ENCODE peak calls at places on chromosome 15, in five cellular contexts. U is astrocyte of the spinal cord, A is A549, B is hepatocyte, Y is fibroblast of lung. I is an unnamed sample.

GRCh38 chr15:77632760-77633133 is at the start of gene LINGO1:
- DNase-seq in B (peak), A (peak), U (no peak), Y (peak), I (no peak)

GRCh38 chr15:69782809-69783208 is 314.9 kb downstream of the TLE3 start:
- DNase-seq in U (no peak), B (peak), Y (no peak), A (no peak), I (no peak)

GRCh38 chr15:100728371-100729201 is 126.2 kb downstream of the ASB7 start:
- DNase-seq in U (no peak), A (no peak), B (no peak), Y (no peak), I (no peak)

GRCh38 chr15:75597667-75598341 is 18.7 kb upstream of the PTPN9 start:
- DNase-seq in U (no peak), A (peak), B (peak), Y (no peak), I (no peak)

GRCh38 chr15:89371145-89372044 is 36.8 kb upstream of the POLG start:
- DNase-seq in Y (no peak), A (no peak), U (no peak), B (no peak), I (no peak)

GRCh38 chr15:100111103-100112060 is 230.4 kb downstream of the ADAMTS17 start:
- DNase-seq in A (no peak), Y (peak), B (peak), U (peak), I (peak)

GRCh38 chr15:54365001-54365400 is 386.8 kb downstream of the UNC13C start:
- DNase-seq in Y (no peak), U (no peak), A (no peak), B (no peak), I (no peak)

GRCh38 chr15:55344206-55344605 is 25.2 kb downstream of the PIGB start:
- DNase-seq in A (no peak), B (no peak), U (no peak), Y (peak), I (no peak)

GRCh38 chr15:78937132-78937739 is 7.6 kb downstream of the CTSH start:
- DNase-seq in B (no peak), A (no peak), U (no peak), Y (no peak), I (no peak)

GRCh38 chr15:51879555-51879954 is 50.1 kb downstream of the TMOD3 start:
- DNase-seq in A (no peak), B (no peak), Y (peak), U (peak), I (no peak)

GRCh38 chr15:101698314-101698713 is 26.0 kb downstream of the TARS3 start:
- DNase-seq in B (no peak), Y (no peak), A (no peak), U (no peak), I (no peak)

GRCh38 chr15:89690276-89691218 is at the start of the genes PEX11A and WDR93:
- DNase-seq in A (peak), B (peak), U (peak), Y (peak), I (peak)

GRCh38 chr15:40863660-40864285 is 10.3 kb downstream of the RHOV start:
- DNase-seq in A (no peak), B (no peak), U (no peak), Y (no peak), I (no peak)

GRCh38 chr15:50066202-50066601 is 52.8 kb downstream of the ATP8B4 start:
- DNase-seq in U (peak), Y (peak), B (no peak), A (peak), I (peak)

GRCh38 chr15:41647269-41647668 is 12.9 kb upstream of the MGA start:
- DNase-seq in U (no peak), A (no peak), Y (no peak), B (peak), I (no peak)

GRCh38 chr15:74240897-74241614 is 4.9 kb downstream of the CCDC33 start:
- DNase-seq in A (no peak), Y (no peak), U (no peak), B (no peak), I (no peak)

GRCh38 chr15:74242296-74242929 is 6.3 kb downstream of the CCDC33 start:
- DNase-seq in B (peak), A (peak), Y (peak), U (peak), I (no peak)

GRCh38 chr15:74243431-74243830 is 7.3 kb downstream of the CCDC33 start:
- DNase-seq in Y (no peak), B (no peak), A (no peak), U (no peak), I (no peak)

GRCh38 chr15:74245342-74245931 is 9.3 kb downstream of the CCDC33 start:
- DNase-seq in B (peak), Y (no peak), A (no peak), U (no peak), I (no peak)

GRCh38 chr15:74244818-74245341 is 8.8 kb downstream of the CCDC33 start:
- DNase-seq in U (no peak), B (no peak), Y (no peak), A (no peak), I (no peak)
- H3K4me3 ChIP-seq in U (no peak), B (no peak), Y (no peak), A (no peak), I (no peak)

GRCh38 chr15:84783493-84784251 is 33.5 kb upstream of the ALPK3 start:
- DNase-seq in A (no peak), U (no peak), Y (no peak), B (no peak), I (no peak)
- TF ChIP-seq CTCF in A (no peak), U (no peak), Y (no peak), B (no peak), I (no peak)

GRCh38 chr15:95868450-95868849 is 462.1 kb upstream of the NR2F2 start:
- DNase-seq in B (no peak), U (no peak), A (no peak), Y (no peak), I (no peak)
- H3K4me3 ChIP-seq in B (no peak), U (no peak), A (no peak), Y (no peak), I (no peak)

DNA sequence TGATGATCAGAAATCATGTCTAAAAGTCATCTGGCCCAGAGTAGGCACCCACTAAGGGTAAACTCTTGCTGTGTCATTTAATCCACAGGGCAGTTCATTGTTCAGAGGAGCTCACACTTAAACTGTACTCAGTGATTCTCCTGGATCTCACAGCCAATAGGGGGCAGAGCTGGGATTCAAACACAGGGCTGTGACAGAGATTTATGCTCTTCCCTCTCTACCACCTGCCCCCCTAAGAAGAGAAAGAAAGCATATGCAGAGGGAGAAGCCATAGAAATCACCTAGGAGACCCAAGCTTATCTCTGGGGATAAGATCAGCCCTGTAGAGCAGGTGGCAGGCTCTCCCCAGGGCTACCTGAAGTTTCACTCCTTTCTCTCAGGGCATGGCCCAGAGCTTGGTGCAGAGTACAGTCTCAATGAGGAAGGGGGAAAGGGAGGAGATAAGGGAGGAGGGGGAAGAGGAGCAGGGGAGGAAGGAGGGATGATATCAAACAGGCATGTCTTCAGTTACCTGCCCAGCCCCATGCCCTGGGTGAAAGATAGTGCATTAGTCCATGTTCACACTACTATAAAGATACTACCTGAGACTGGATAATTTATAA is 51.8 kb upstream of the ADPGK start:
- DNase-seq in A (no peak), U (no peak), Y (no peak), B (peak), I (no peak)
- TF ChIP-seq CTCF in A (peak), U (peak), Y (peak), B (peak), I (peak)

GRCh38 chr15:92591275-92591674 is 64.3 kb downstream of the FAM174B start:
- DNase-seq in A (no peak), Y (no peak), B (no peak), U (no peak), I (no peak)
- H3K4me3 ChIP-seq in A (no peak), Y (no peak), B (no peak), U (no peak), I (no peak)

I was measured in HFF-Myc.